ENCODE peak calls at places on chromosomes 6 and 20, in six cellular contexts. C is uterus, P is transverse colon, B is H1, S is A549, F is right lobe of liver. V is an unnamed sample.

GRCh38 chr6:125867483-125867935 is 76.7 kb downstream of the NCOA7 start:
- DNase-seq in C (no peak), P (peak), B (peak), S (no peak), F (no peak), V (no peak)

GRCh38 chr6:74574794-74575193 is 631.1 kb downstream of the COL12A1 start:
- DNase-seq in C (no peak), P (no peak), B (no peak), S (no peak), F (no peak), V (no peak)

GRCh38 chr20:14178952-14179351 is 158.5 kb downstream of the FLRT3 start:
- DNase-seq in C (no peak), P (no peak), B (no peak), S (no peak), F (no peak), V (no peak)

GRCh38 chr20:33062105-33062629 is 8.5 kb downstream of the BPIFB3 start:
- DNase-seq in C (no peak), P (no peak), B (no peak), S (no peak), F (no peak), V (no peak)

GRCh38 chr6:10404799-10405524 is 9.9 kb downstream of the TFAP2A start:
- DNase-seq in C (no peak), P (no peak), B (no peak), S (no peak), F (peak), V (no peak)

GRCh38 chr6:79269877-79270276 is 35.4 kb upstream of the HMGN3 start:
- DNase-seq in C (no peak), P (no peak), B (no peak), S (no peak), F (no peak), V (peak)

GRCh38 chr6:11701568-11701967 is 77.0 kb downstream of the ADTRP start:
- DNase-seq in C (no peak), P (no peak), B (no peak), S (no peak), F (no peak), V (no peak)

GRCh38 chr20:12306107-12306506 is 388.4 kb downstream of the BTBD3 start:
- DNase-seq in C (no peak), P (no peak), B (no peak), S (no peak), F (no peak), V (no peak)

GRCh38 chr6:127518710-127519468 is at the start of gene MTCL3:
- DNase-seq in C (no peak), P (no peak), B (peak), S (peak), F (no peak), V (no peak)

GRCh38 chr20:1232538-1233111 is 6.8 kb downstream of the RAD21L1 start:
- DNase-seq in C (no peak), P (no peak), B (no peak), S (no peak), F (no peak), V (no peak)

GRCh38 chr20:50029697-50030428 is 47.1 kb downstream of the SNAI1 start:
- DNase-seq in C (peak), P (peak), B (no peak), S (peak), F (peak), V (no peak)

GRCh38 chr20:23115823-23116222 is 29.7 kb upstream of the CD93 start:
- DNase-seq in C (no peak), P (no peak), B (no peak), S (no peak), F (no peak), V (no peak)

GRCh38 chr6:27061235-27061993 is 186.1 kb upstream of the PRSS16 start:
- DNase-seq in C (no peak), P (no peak), B (no peak), S (no peak), F (no peak), V (no peak)

GRCh38 chr6:15417811-15418210 is 171.9 kb downstream of the JARID2 start:
- DNase-seq in C (no peak), P (no peak), B (no peak), S (no peak), F (no peak), V (no peak)

GRCh38 chr6:52482903-52483670 is 62.9 kb downstream of the EFHC1 start:
- DNase-seq in C (no peak), P (no peak), B (no peak), S (no peak), F (no peak), V (no peak)

GRCh38 chr20:32539817-32540675 is 45.1 kb downstream of the NOL4L start:
- DNase-seq in C (no peak), P (peak), B (no peak), S (no peak), F (no peak), V (no peak)

DNA sequence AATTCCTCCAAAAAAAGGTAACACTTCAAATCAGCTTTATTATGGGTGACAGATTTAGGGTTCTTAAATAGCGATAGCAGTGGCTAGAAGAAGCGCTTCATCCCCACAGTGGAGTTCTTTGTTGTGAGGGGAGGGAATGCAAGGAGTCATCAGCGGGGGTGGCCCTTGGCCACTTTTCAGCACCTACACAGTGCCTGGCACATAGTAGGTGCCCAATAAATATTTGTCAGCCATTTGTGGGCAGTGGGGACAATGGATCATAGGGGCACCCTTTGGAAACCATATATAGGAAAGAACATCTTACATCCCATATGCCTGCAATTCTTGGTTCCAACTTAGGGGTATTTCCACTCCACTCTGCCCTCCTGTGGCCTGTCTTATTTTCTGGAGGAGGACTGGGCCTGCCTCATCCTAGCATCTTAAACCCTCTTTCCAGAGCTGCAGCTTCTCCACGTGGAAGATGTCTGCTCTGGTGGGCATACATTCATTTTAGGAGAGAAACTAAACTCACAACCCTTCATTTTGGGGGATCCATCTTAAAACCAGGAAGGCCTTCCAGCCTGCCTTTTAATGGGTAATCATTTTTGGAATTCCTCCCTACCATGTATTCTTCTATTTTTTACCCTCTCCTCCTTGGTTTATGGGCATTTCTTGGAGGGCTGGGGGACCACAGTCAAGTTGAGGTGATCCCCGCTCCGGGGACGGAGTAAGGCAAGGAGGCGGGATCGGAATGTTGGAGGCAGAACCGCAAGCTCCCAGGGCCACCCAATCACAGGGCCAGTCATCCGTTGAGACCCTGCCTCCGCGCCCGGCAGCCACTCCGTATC is 2.6 kb upstream of the GPSM3 start:
- DNase-seq in C (no peak), P (peak), B (no peak), S (peak), F (no peak), V (peak)
- TF ChIP-seq CTCF in C (peak), P (peak), B (peak), S (peak), F (peak), V (peak)

DNA sequence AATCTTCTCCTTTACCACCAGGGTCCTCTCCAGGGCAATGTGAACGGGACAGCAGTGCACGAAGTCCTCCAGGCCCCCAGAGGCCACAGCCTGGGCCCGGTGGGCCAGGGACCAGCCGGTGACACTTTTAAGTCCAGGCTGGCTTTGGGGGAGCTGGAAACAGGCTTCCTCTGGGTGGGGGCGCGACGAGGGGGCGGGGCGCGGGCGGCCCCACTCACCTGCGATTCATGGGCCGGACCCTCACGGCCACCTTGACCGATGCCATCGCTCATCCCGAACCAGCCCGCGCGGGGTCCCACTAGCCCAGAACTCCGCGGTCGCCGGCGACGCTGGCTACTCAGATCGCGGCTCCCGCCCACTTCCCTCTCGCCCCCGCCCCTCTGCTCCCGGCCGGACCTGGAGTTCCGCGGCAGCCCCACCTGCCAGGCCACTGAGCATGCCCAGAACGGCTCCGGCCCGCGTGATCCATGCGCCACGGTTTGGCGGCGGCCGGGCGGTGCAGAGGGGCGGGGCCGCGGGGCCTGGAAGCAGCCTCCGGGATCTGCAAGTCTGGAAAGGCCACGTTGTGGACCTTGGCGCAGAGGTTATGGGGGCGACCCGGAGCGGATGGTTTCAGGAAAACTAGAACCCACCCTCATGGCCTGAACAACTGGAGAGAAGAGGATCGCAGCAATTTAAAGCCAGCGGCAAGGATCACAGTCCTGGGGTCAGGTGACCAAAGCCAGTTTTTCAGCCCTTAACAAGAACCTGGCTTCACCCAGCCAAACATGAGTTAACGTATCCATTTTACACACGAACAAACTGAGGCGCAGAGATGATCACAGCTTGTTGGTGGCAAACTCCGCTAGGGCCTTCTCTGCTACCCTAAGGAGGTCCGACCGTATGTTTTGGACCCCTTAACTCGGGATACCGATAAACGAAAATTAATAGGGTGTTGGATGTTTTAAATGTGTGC is at the start of gene KIF16B:
- DNase-seq in C (peak), P (peak), B (peak), S (peak), F (peak), V (peak)
- TF ChIP-seq POLR2A in C (no peak), P (peak), B (no peak), S (peak), F (peak), V (no peak)

GRCh38 chr20:35773154-35773751 is 1.4 kb downstream of the PHF20 start:
- DNase-seq in C (no peak), P (peak), B (no peak), S (no peak), F (no peak), V (peak)
- H3K4me3 ChIP-seq in C (no peak), P (peak), B (peak), S (peak), F (no peak), V (no peak)

GRCh38 chr6:43666181-43666920 is 21.2 kb downstream of the MRPS18A start:
- DNase-seq in C (no peak), P (no peak), B (no peak), S (no peak), F (no peak), V (no peak)

GRCh38 chr6:43669922-43670622 is 17.5 kb downstream of the MRPS18A start:
- DNase-seq in C (peak), P (no peak), B (peak), S (no peak), F (no peak), V (no peak)

GRCh38 chr6:43667245-43668150 is 20.1 kb downstream of the MRPS18A start:
- DNase-seq in C (peak), P (peak), B (peak), S (peak), F (peak), V (peak)

GRCh38 chr6:43669050-43669921 is 18.3 kb downstream of the MRPS18A start:
- DNase-seq in C (peak), P (no peak), B (no peak), S (no peak), F (no peak), V (peak)

DNA sequence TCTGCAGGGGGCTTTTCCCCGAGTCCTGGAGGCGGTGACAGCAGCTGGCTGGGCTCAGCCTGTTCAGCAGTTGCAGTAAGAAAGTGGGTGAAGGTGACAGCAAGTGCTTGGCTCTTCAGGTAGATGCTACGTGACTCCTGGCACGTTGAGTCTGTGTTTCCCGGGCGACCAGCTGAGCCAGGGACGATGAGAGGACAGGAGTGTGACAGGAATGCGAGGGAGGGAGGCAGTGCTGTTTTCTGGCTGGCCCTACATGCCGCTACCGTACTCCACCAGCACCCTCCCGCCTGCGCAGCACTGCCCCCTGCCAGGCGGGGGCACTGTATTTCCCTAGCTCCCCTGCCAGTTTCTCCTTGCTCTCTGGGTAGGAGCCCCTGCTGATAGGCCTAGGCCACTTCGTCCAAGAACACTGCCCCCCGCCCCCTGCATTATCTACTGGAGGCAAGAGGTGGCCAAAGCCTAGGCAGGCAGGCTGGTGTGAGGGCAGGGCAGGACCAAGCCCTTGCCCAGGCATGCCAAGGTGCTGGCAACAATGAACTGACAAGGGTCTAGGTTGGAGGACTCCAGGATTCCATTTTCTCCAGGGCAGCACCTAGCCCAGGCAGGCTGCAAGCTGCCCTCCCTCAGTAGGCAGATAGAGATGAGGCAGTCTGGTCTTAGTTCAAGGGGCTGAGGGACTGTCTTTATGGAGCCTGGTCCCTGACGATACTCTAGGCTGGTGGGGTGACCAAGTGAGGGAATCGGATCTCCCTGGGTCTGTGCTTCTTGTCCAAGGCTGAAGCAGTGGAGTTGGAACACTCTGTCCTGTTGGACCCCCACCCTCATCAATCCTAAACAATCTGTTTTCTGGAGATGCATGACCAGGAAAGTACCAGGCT is 19.2 kb downstream of the MRPS18A start:
- DNase-seq in C (peak), P (peak), B (peak), S (peak), F (peak), V (peak)
- TF ChIP-seq CTCF in C (peak), P (peak), B (peak), S (peak), F (peak), V (no peak)

DNA sequence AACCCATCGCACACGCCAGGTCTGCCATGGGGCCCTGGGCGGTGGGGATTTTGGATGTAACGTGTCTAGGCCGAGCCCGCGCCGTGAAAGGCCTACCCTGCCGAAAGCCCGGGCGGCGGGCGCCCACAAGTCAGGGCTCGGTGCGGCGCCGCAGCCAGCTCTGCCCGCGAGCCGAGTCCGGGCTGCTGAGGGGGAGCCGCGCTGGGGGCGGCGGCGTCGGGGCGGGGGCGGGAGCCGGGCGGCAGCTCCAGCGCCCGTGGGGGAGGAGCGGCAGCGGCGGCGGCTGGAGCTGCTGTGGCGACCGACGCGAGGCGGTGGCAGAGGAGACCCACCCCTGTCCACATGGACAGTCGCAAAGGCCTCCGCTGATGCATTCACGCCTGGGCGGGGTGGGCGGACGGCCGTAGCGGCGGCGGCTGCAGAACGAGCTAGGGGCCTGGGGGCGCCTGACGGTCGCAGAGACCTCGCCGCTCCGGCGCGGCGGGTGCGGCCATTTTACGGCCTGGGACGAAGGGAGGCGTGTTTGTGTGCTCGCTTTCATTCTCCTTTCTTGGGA is at the start of gene SENP6:
- DNase-seq in C (peak), P (peak), B (peak), S (peak), F (peak), V (peak)
- TF ChIP-seq POLR2A in C (peak), P (peak), B (peak), S (peak), F (peak), V (no peak)

DNA sequence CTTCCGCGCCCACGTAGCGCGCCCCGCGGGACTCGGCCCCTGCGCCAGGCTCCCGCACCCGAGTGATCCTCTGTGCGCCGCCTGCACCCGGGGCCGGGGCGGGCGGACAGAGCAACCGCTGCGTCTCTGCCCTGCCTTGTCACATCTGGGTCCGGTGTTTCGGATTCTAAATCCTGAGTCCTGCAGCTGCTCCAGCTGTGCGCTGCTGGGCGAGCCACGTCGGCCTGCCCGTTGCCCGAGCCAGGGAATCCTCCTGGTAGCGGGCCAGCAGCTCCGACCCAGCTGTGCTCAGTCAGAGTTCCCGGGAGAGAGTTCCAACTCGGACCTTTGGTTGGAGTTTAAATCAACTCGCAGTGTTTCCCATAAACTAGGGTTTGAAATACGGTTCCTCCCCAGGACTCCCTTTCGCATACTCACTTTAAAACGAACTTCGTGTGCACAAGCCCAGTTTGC is 268 bp upstream of the PDE10A start:
- DNase-seq in C (peak), P (no peak), B (peak), S (peak), F (no peak), V (no peak)
- H3K4me3 ChIP-seq in C (peak), P (peak), B (peak), S (peak), F (peak), V (peak)